ENCODE peak calls at places on chromosomes 16 and 17, in seven cellular contexts. U is germinal center, O is NCI-H510A, V is cardiac fibroblast, X is AG04450, T is LHCN-M2, C is tibial nerve. H is an unnamed sample.

GRCh38 chr16:56252835-56253234 is 61.5 kb downstream of the GNAO1 start:
- DNase-seq in X (no peak), U (no peak), V (no peak), O (no peak), T (no peak), C (no peak), H (no peak)

GRCh38 chr16:12679660-12680272 is 123.9 kb downstream of the CPPED1 start:
- DNase-seq in C (no peak), V (peak), O (no peak), U (no peak), X (no peak), T (no peak), H (no peak)

GRCh38 chr17:82786427-82786826 is 34.6 kb downstream of the TBCD start:
- DNase-seq in X (no peak), V (no peak), T (no peak), O (peak), C (no peak), U (no peak), H (no peak)

GRCh38 chr16:73319747-73320146 is 271.8 kb upstream of the ZFHX3 start:
- DNase-seq in U (no peak), T (no peak), V (no peak), O (no peak), X (no peak), C (no peak), H (no peak)

GRCh38 chr17:43360376-43360738 is 38.4 kb upstream of the ARL4D start:
- DNase-seq in V (peak), X (no peak), O (peak), U (peak), T (peak), C (peak), H (peak)

GRCh38 chr16:31141489-31142108 is 6.1 kb upstream of the PRSS8 start:
- DNase-seq in V (no peak), X (no peak), O (no peak), U (no peak), T (no peak), C (no peak), H (peak)

GRCh38 chr17:44672479-44673093 is 16.3 kb downstream of the MEIOC start:
- DNase-seq in C (no peak), O (no peak), U (no peak), V (peak), T (peak), X (no peak), H (peak)

GRCh38 chr17:16444258-16444886 is 29.0 kb downstream of the TRPV2 start:
- DNase-seq in O (no peak), V (no peak), U (no peak), C (no peak), T (peak), X (no peak), H (peak)

GRCh38 chr17:58918072-58918471 is 162.4 kb downstream of the PPM1E start:
- DNase-seq in C (no peak), X (no peak), V (no peak), O (no peak), U (no peak), T (no peak), H (no peak)

GRCh38 chr17:62665599-62665998 is 38.1 kb downstream of the MRC2 start:
- DNase-seq in T (no peak), O (no peak), X (no peak), V (no peak), C (no peak), U (no peak), H (no peak)

GRCh38 chr16:27538508-27538907 is 11.2 kb downstream of the GTF3C1 start:
- DNase-seq in C (no peak), O (no peak), T (no peak), X (no peak), U (no peak), V (no peak), H (no peak)

GRCh38 chr17:6914711-6915110 is 81.1 kb upstream of the ALOX12 start:
- DNase-seq in T (peak), V (peak), X (no peak), U (no peak), O (no peak), C (no peak), H (peak)

GRCh38 chr17:42067371-42068180 is 17.2 kb upstream of the C17orf113 start:
- DNase-seq in O (no peak), X (no peak), V (peak), C (peak), U (peak), T (no peak), H (peak)

GRCh38 chr17:50899005-50899460 is 32.9 kb upstream of the TOB1 start:
- DNase-seq in V (no peak), C (no peak), X (no peak), U (no peak), T (no peak), O (no peak), H (no peak)

GRCh38 chr17:53628011-53628410 is 194.7 kb upstream of the KIF2B start:
- DNase-seq in O (no peak), U (no peak), X (no peak), V (peak), T (peak), C (no peak), H (peak)

GRCh38 chr16:88701541-88702363 is 4.5 kb downstream of the RNF166 start:
- DNase-seq in X (no peak), V (no peak), U (no peak), O (no peak), C (no peak), T (no peak), H (no peak)

GRCh38 chr17:17422641-17423040 is 54.2 kb upstream of the MED9 start:
- DNase-seq in X (no peak), U (no peak), O (no peak), C (no peak), T (no peak), V (no peak), H (no peak)

GRCh38 chr17:83192161-83192788 is 112.9 kb downstream of the METRNL start:
- DNase-seq in T (peak), V (peak), U (no peak), O (no peak), C (peak), X (no peak), H (peak)

H was measured in fibroblast of mammary gland.